ENCODE peak calls at places on chromosome 1, in nine cellular contexts. E is A549, J is heart right ventricle, D is mucosa of descending colon, A is lower leg skin, W is heart left ventricle, X is adipocyte, L is thyroid gland, R is HL-60. C is an unnamed sample.

GRCh38 chr1:219792337-219793021 is 135.9 kb downstream of the SLC30A10 start:
- DNase-seq in E (no peak), J (no peak), D (no peak), A (no peak), W (no peak), X (peak), L (no peak), R (no peak), C (no peak)

GRCh38 chr1:101259744-101260148 is 22.9 kb downstream of the S1PR1 start:
- DNase-seq in E (no peak), J (no peak), D (no peak), A (no peak), W (no peak), X (peak), L (no peak), R (peak), C (no peak)

GRCh38 chr1:54794401-54795099 is 6.6 kb downstream of the TTC22 start:
- DNase-seq in E (no peak), J (no peak), D (peak), A (peak), W (no peak), X (peak), L (no peak), R (no peak), C (no peak)

GRCh38 chr1:64065571-64065970 is 137.9 kb upstream of the UBE2U start:
- DNase-seq in E (no peak), J (no peak), D (no peak), A (no peak), W (no peak), X (no peak), L (no peak), R (no peak), C (no peak)

GRCh38 chr1:218460367-218460766 is 115.2 kb downstream of the TGFB2 start:
- DNase-seq in E (peak), J (no peak), D (no peak), A (no peak), W (no peak), X (peak), L (no peak), R (no peak), C (peak)

GRCh38 chr1:33370286-33370685 is 49.4 kb upstream of the A3GALT2 start:
- DNase-seq in E (no peak), J (peak), D (no peak), A (no peak), W (peak), X (peak), L (no peak), R (no peak), C (no peak)

GRCh38 chr1:27561126-27561899 is 42.6 kb downstream of the AHDC1 start:
- DNase-seq in E (no peak), J (no peak), D (no peak), A (no peak), W (no peak), X (peak), L (no peak), R (no peak), C (no peak)

GRCh38 chr1:33176362-33176850 is 5.4 kb downstream of the TRIM62 start:
- DNase-seq in E (no peak), J (no peak), D (no peak), A (peak), W (no peak), X (peak), L (no peak), R (no peak), C (no peak)

GRCh38 chr1:116311756-116312691 is 61.0 kb upstream of the ATP1A1 start:
- DNase-seq in E (no peak), J (no peak), D (no peak), A (no peak), W (no peak), X (no peak), L (peak), R (no peak), C (no peak)

GRCh38 chr1:119582801-119583200 is 65.3 kb downstream of the ZNF697 start:
- DNase-seq in E (peak), J (peak), D (no peak), A (peak), W (peak), X (peak), L (peak), R (no peak), C (peak)

GRCh38 chr1:54334996-54335395 is 71.2 kb downstream of the SSBP3 start:
- DNase-seq in E (no peak), J (no peak), D (no peak), A (no peak), W (peak), X (peak), L (no peak), R (no peak), C (no peak)

GRCh38 chr1:43850599-43851233 is 82.9 kb upstream of the ARTN start:
- DNase-seq in E (no peak), J (peak), D (no peak), A (no peak), W (no peak), X (no peak), L (no peak), R (no peak), C (no peak)

GRCh38 chr1:21262282-21263051 is 27.8 kb downstream of the ECE1 start:
- DNase-seq in E (peak), J (peak), D (peak), A (peak), W (peak), X (peak), L (peak), R (no peak), C (no peak)

GRCh38 chr1:2214541-2215241 is 13.4 kb upstream of the SKI start:
- DNase-seq in E (no peak), J (peak), D (peak), A (no peak), W (peak), X (no peak), L (peak), R (no peak), C (no peak)

GRCh38 chr1:2212542-2213491 is 15.3 kb upstream of the SKI start:
- DNase-seq in E (peak), J (peak), D (peak), A (peak), W (peak), X (peak), L (peak), R (peak), C (peak)

GRCh38 chr1:2212167-2212541 is 16.0 kb upstream of the SKI start:
- DNase-seq in E (no peak), J (no peak), D (peak), A (no peak), W (no peak), X (no peak), L (peak), R (no peak), C (no peak)

GRCh38 chr1:2215329-2215728 is 12.8 kb upstream of the SKI start:
- DNase-seq in E (no peak), J (peak), D (peak), A (no peak), W (peak), X (no peak), L (no peak), R (no peak), C (no peak)

GRCh38 chr1:2213576-2214505 is 14.3 kb upstream of the SKI start:
- DNase-seq in E (no peak), J (peak), D (peak), A (no peak), W (peak), X (peak), L (peak), R (no peak), C (no peak)
- H3K4me3 ChIP-seq in E (no peak), J (peak), D (no peak), A (no peak), W (peak), X (peak), L (no peak), R (no peak), C (no peak)

GRCh38 chr1:175188936-175189335 is 3.6 kb downstream of the KIAA0040 start:
- DNase-seq in E (no peak), J (no peak), D (no peak), A (no peak), W (no peak), X (no peak), L (peak), R (no peak), C (no peak)
- H3K4me3 ChIP-seq in E (no peak), J (no peak), D (no peak), A (no peak), W (no peak), X (no peak), L (no peak), R (no peak), C (no peak)

DNA sequence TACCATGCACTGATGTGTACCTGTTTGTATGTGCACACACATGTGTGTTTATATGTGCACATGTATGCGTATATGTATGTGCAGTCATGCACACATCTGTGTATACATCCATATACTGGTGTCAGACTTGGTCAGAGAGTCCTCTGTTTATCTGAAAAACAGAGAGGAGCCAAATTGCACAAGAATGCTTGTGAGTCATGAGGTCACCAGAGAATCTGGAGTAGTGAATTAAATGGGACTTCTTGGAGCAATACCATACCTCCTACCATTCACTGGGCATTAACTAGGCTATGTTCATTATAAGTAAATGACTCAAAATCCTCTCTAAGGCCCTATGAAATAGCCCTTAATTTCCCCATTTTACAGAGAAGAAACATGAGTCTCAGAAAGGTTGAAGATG is 272.1 kb upstream of the C1orf87 start:
- DNase-seq in E (no peak), J (no peak), D (no peak), A (no peak), W (no peak), X (peak), L (no peak), R (no peak), C (no peak)
- H3K4me3 ChIP-seq in E (no peak), J (no peak), D (no peak), A (no peak), W (no peak), X (no peak), L (no peak), R (no peak), C (no peak)

GRCh38 chr1:204151562-204152309 is at the start of gene ETNK2:
- DNase-seq in E (peak), J (peak), D (peak), A (no peak), W (peak), X (peak), L (peak), R (no peak), C (no peak)

GRCh38 chr1:204150702-204151561 is 912 bp downstream of the ETNK2 start:
- DNase-seq in E (no peak), J (no peak), D (no peak), A (peak), W (no peak), X (peak), L (peak), R (no peak), C (no peak)

GRCh38 chr1:204154525-204155255 is 2.8 kb upstream of the ETNK2 start:
- DNase-seq in E (no peak), J (no peak), D (no peak), A (peak), W (no peak), X (no peak), L (no peak), R (no peak), C (no peak)

GRCh38 chr1:204153667-204154066 is 1.8 kb upstream of the ETNK2 start:
- DNase-seq in E (no peak), J (no peak), D (no peak), A (no peak), W (no peak), X (no peak), L (no peak), R (no peak), C (no peak)

GRCh38 chr1:204152310-204153044 is 633 bp upstream of the ETNK2 start:
- DNase-seq in E (no peak), J (no peak), D (peak), A (no peak), W (no peak), X (peak), L (peak), R (no peak), C (no peak)
- H3K4me3 ChIP-seq in E (peak), J (peak), D (no peak), A (peak), W (peak), X (peak), L (peak), R (peak), C (peak)

GRCh38 chr1:173682174-173682573 is 12.5 kb upstream of the ANKRD45 start:
- DNase-seq in E (no peak), J (no peak), D (no peak), A (no peak), W (no peak), X (peak), L (no peak), R (no peak), C (no peak)
- H3K4me3 ChIP-seq in E (no peak), J (no peak), D (no peak), A (no peak), W (no peak), X (no peak), L (no peak), R (no peak), C (no peak)

GRCh38 chr1:13990939-13991338 is 291.0 kb downstream of the PRDM2 start:
- DNase-seq in E (no peak), J (no peak), D (no peak), A (no peak), W (no peak), X (no peak), L (no peak), R (no peak), C (no peak)
- H3K4me3 ChIP-seq in E (no peak), J (no peak), D (no peak), A (no peak), W (no peak), X (no peak), L (no peak), R (no peak), C (no peak)

DNA sequence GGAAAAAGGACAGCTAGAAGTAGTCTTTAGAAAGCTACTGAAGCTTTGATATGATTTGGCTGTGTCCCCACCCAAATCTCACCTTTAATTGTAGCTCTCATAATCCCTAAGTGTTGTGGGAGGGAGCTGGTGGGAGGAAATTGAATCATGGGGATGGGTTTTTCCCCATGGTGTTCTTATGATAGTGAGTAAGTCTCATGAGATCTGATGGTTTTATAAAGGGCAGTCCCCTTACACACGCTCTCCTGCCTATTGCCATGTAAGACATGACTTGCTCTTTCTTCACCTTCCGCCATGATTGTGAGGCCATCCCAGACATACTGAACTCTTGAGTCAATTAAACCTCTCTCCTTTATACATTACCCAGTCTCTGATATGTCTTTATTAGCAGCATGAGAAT is 261.8 kb downstream of the HLX start:
- DNase-seq in E (no peak), J (no peak), D (no peak), A (no peak), W (no peak), X (no peak), L (no peak), R (no peak), C (no peak)
- H3K4me3 ChIP-seq in E (no peak), J (no peak), D (no peak), A (no peak), W (no peak), X (no peak), L (no peak), R (no peak), C (no peak)

DNA sequence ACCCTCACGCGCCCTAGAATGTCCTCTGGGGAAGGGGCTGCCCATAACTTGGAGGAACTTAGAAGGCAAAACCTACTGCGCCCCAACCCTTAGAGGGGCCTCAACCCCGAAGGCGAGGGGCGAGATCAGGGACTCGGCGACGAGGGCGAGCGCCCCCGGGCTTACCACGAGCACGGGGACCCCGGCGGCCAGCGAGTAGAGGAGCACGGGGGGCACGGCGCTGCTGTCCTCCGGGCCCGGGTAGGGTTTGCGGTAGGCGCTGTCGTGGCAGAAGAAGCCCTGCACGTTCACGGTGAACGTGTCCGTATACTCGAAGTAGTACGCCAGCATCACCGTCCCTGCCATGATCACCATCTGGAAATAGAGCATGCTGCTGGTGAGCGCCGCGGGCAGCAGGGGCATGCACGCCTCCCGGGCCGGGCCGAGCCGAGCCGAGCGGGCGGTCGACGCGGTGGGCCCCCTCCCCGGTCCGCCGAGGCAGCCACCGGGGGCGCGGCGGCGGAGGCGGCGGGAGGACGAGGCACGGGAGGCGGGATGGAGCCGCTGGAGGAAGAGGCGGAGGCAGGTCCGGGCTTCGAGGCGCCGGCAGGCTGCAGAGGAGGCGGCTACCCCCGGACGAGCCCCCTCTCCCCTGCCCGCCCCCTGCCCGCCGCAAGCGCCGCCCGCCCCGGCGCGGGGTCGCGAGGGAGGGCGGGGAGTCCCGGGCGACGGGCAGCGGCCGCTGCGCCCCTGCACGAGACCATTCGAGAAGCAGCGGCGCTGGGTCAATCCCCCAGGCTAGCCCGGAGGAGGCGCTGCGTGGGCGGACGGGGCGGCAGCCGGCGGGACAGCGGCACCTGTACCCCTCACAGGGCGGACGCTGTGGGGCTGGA is at the start of gene PLPPR5:
- DNase-seq in E (no peak), J (peak), D (peak), A (no peak), W (peak), X (peak), L (no peak), R (no peak), C (no peak)
- H3K4me3 ChIP-seq in E (peak), J (peak), D (no peak), A (peak), W (peak), X (peak), L (no peak), R (no peak), C (peak)

DNA sequence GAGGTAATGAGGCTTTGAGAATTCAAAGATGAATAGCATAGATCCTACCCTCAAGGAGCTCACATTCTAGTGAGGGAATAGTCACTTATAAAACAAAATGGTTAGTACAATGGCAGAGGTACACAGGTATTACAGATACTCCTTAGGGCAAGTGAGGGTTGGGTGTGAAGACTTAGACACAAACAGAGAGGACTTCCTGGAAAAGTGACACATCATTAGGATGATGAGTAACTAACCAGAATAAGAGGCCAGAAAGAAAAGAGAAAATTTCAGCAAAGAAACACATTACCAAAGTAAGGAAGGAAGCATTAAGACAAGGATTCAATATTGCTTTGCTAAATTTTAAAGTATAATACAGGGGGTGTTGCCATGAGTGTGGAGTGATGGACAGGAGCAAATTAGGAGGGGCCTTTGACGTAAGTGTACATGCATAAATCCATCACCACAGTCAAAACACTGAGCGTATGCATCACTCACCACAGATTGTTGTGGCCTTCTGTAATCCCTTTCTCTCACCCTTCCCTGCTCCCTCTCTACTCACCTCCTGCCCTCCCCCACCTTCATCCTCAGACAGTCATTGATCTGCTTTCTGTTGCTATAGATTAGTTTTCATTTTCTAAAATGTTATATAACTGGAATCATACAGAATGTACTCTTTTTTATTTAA is 7.9 kb downstream of the CD53 start:
- DNase-seq in E (no peak), J (no peak), D (no peak), A (no peak), W (no peak), X (no peak), L (no peak), R (no peak), C (no peak)
- H3K4me3 ChIP-seq in E (no peak), J (no peak), D (no peak), A (no peak), W (no peak), X (no peak), L (no peak), R (no peak), C (no peak)

GRCh38 chr1:162633327-162633762 is 1.1 kb downstream of the DDR2 start:
- DNase-seq in E (no peak), J (no peak), D (no peak), A (no peak), W (no peak), X (peak), L (no peak), R (no peak), C (no peak)

GRCh38 chr1:162632234-162632666 is at the start of gene DDR2:
- DNase-seq in E (no peak), J (peak), D (no peak), A (peak), W (no peak), X (peak), L (peak), R (no peak), C (no peak)

GRCh38 chr1:162632743-162633326 is 571 bp downstream of the DDR2 start:
- DNase-seq in E (no peak), J (no peak), D (no peak), A (no peak), W (no peak), X (peak), L (no peak), R (no peak), C (no peak)

GRCh38 chr1:162631546-162632233 is 574 bp upstream of the DDR2 start:
- DNase-seq in E (no peak), J (peak), D (no peak), A (no peak), W (no peak), X (peak), L (no peak), R (no peak), C (no peak)

DNA sequence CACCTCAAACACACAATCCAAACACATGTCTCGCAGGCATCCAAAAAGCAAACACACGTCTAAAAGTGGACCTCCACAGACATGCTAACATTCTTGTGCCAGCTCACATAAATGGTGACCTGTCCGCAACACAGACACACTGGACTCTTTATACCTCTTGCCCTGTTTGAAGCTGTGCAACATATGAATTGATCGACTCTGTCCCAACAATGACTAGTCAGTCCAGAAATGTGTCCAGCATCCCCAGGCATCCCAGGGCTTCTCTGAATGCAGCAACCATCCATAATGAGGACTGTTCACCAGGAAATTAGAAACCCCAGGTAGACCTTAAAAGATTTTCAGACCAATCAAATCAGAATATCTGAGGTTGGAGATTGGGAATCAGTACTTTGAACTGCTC is 3.2 kb downstream of the DDR2 start:
- DNase-seq in E (no peak), J (no peak), D (no peak), A (no peak), W (no peak), X (peak), L (no peak), R (no peak), C (no peak)
- H3K4me3 ChIP-seq in E (no peak), J (no peak), D (no peak), A (no peak), W (no peak), X (peak), L (no peak), R (no peak), C (no peak)

C was measured in NT2/D1.